ENCODE peak calls at places on chromosomes 3 and 15, in four cellular contexts. R is HCT116, L is SK-N-SH, X is K562. M is an unnamed sample.

GRCh38 chr3:104359546-104359945 is 1007.2 kb upstream of the ALCAM start:
- DNase-seq in L (no peak), X (no peak), R (no peak), M (no peak)

GRCh38 chr15:70424937-70425411 is 327.3 kb upstream of the TLE3 start:
- DNase-seq in R (no peak), L (no peak), X (no peak), M (no peak)

GRCh38 chr3:59559721-59560514 is 510.1 kb upstream of the CFAP20DC start:
- DNase-seq in R (peak), X (no peak), L (no peak), M (no peak)

GRCh38 chr3:152638707-152639450 is 196.1 kb upstream of the P2RY1 start:
- DNase-seq in R (no peak), L (no peak), X (no peak), M (peak)

GRCh38 chr3:38644016-38644661 is 5.3 kb downstream of the SCN5A start:
- DNase-seq in X (no peak), R (no peak), L (peak), M (no peak)

GRCh38 chr3:27431116-27431515 is 53.1 kb downstream of the SLC4A7 start:
- DNase-seq in X (no peak), R (peak), L (no peak), M (peak)

GRCh38 chr15:60740787-60741354 is 261.9 kb upstream of the ICE2 start:
- DNase-seq in L (no peak), X (no peak), R (no peak), M (no peak)

GRCh38 chr3:133868758-133869429 is 26.8 kb downstream of the RAB6B start:
- DNase-seq in R (no peak), L (no peak), X (no peak), M (no peak)

GRCh38 chr3:152197451-152197850 is 71.3 kb upstream of the MBNL1 start:
- DNase-seq in R (no peak), X (no peak), L (no peak), M (no peak)

GRCh38 chr15:94196536-94196935 is 34.8 kb upstream of the MCTP2 start:
- DNase-seq in X (no peak), L (no peak), R (no peak), M (no peak)

GRCh38 chr15:44092221-44092620 is 102.8 kb downstream of the FRMD5 start:
- DNase-seq in R (no peak), L (no peak), X (no peak), M (peak)

GRCh38 chr3:127428344-127429001 is 140.6 kb upstream of the PRR20G start:
- DNase-seq in R (peak), L (no peak), X (no peak), M (peak)

GRCh38 chr3:132079150-132079549 is 44.3 kb upstream of the CPNE4 start:
- DNase-seq in X (no peak), L (no peak), R (no peak), M (no peak)

GRCh38 chr3:184740509-184741258 is 28.8 kb upstream of the MAGEF1 start:
- DNase-seq in R (peak), L (no peak), X (peak), M (no peak)

GRCh38 chr3:10322355-10322715 is 1.4 kb upstream of the SEC13 start:
- DNase-seq in R (peak), L (no peak), X (peak), M (peak)

GRCh38 chr15:91302588-91303439 is 202.8 kb downstream of the SV2B start:
- DNase-seq in R (peak), X (peak), L (peak), M (peak)

GRCh38 chr15:82709421-82710207 is at the start of gene AP3B2:
- DNase-seq in R (no peak), X (peak), L (peak), M (peak)

GRCh38 chr3:12560505-12561188 is 3.8 kb downstream of the MKRN2 start:
- DNase-seq in L (no peak), X (no peak), R (no peak), M (no peak)

GRCh38 chr3:172371544-172371943 is 76.7 kb downstream of the GHSR start:
- DNase-seq in L (no peak), X (no peak), R (no peak), M (no peak)

GRCh38 chr15:40928351-40928974 is 677 bp upstream of the DLL4 start:
- DNase-seq in L (no peak), X (peak), R (no peak), M (peak)

GRCh38 chr15:40342421-40343313 is 1.9 kb upstream of the CCDC9B start:
- DNase-seq in R (no peak), X (no peak), L (no peak), M (no peak)

GRCh38 chr15:90903733-90904536 is 833 bp downstream of the MAN2A2 start:
- DNase-seq in X (peak), L (no peak), R (no peak), M (peak)

GRCh38 chr3:195838714-195839113 is 27.0 kb upstream of the MUC4 start:
- DNase-seq in L (no peak), R (no peak), X (no peak), M (no peak)

GRCh38 chr3:195834675-195835583 is 23.2 kb upstream of the MUC4 start:
- DNase-seq in R (no peak), X (no peak), L (no peak), M (no peak)

GRCh38 chr3:195839260-195840010 is 27.7 kb upstream of the MUC4 start:
- DNase-seq in X (no peak), R (no peak), L (no peak), M (peak)

GRCh38 chr3:195835791-195836190 is 24.1 kb upstream of the MUC4 start:
- DNase-seq in R (no peak), X (no peak), L (no peak), M (no peak)

DNA sequence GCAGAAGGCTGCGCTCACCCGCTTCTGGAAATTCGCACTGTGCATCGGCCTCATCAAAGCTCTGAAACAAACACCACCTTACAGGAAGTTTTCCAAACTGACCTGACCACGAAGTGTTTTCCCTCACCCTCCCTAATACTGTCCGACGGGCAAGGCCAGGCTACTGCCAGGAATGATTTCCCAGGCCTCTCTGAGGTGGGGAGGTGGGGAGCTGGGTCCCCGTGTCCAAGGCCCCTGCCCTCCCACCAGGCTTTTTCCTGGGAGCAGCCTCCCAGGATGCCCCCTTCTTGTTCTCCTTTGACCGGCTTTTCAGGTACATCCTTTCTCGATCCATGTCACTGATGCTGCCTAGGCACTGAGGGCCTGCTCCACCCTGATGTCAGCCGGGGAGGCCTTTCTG is 25.0 kb upstream of the MUC4 start:
- DNase-seq in L (no peak), R (no peak), X (no peak), M (no peak)
- TF ChIP-seq JUND in L (no peak), R (no peak), X (no peak), M (no peak)

GRCh38 chr3:8201886-8202285 is 299.7 kb upstream of the LMCD1 start:
- DNase-seq in R (no peak), L (no peak), X (no peak), M (no peak)

GRCh38 chr3:8198605-8199004 is 303.0 kb upstream of the LMCD1 start:
- DNase-seq in L (no peak), R (no peak), X (no peak), M (no peak)

GRCh38 chr3:8197384-8197783 is 304.2 kb upstream of the LMCD1 start:
- DNase-seq in X (no peak), R (no peak), L (no peak), M (no peak)

GRCh38 chr3:8204846-8205624 is 296.6 kb upstream of the LMCD1 start:
- DNase-seq in R (no peak), X (no peak), L (no peak), M (no peak)

GRCh38 chr3:8201011-8201410 is 300.6 kb upstream of the LMCD1 start:
- DNase-seq in R (no peak), L (no peak), X (no peak), M (no peak)
- TF ChIP-seq JUND in R (no peak), L (no peak), X (no peak), M (no peak)

GRCh38 chr3:49930241-49930690 is 655 bp upstream of the MON1A start:
- DNase-seq in X (no peak), L (no peak), R (no peak), M (no peak)

GRCh38 chr3:49928511-49929017 is 1.0 kb downstream of the MON1A start:
- DNase-seq in X (no peak), L (no peak), R (no peak), M (no peak)

GRCh38 chr3:49927798-49928197 is 1.8 kb downstream of the MON1A start:
- DNase-seq in X (no peak), R (no peak), L (no peak), M (no peak)

GRCh38 chr3:49929333-49930240 is at the start of gene MON1A:
- DNase-seq in L (peak), R (peak), X (peak), M (peak)

DNA sequence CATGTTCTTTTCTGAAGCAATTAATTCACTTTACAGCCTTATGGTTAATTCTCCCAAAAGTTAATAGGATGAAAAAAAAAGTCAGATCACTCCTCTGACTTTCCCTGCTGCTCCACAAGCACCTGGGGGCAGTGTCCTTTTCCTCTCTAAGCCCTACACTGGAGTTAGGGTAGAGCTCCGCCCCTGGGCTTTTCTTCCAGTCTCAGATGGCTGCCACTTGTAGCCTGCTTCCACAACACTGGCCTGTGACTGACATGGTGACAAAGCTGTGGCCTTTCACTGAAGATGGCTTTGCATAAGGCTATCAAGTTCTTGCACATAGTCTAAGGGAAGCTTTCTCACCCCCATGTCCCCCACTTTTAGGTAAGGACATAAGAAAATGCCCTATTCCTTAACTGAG is 1.3 kb upstream of the MON1A start:
- DNase-seq in L (no peak), R (peak), X (peak), M (peak)
- TF ChIP-seq JUND in L (no peak), R (no peak), X (peak), M (no peak)

GRCh38 chr15:38229700-38230099 is 22.9 kb upstream of the SPRED1 start:
- DNase-seq in R (no peak), L (no peak), X (no peak), M (no peak)
- TF ChIP-seq JUND in R (no peak), L (no peak), X (no peak), M (no peak)

M was measured in T47D.